ENCODE peak calls at places on chromosome 6, in nine cellular contexts. T is coronary artery; B is right atrium auricular region; W is GM12878; E is lower lobe of right lung; O is CD8-positive, alpha-beta T cell; H is dorsolateral prefrontal cortex; Y is MM.1S; V is fibroblast of lung. R is an unnamed sample.

GRCh38 chr6:110095101-110095500 is 84.4 kb downstream of the WASF1 start:
- DNase-seq in T (no peak), W (no peak), Y (no peak), V (no peak), O (no peak), E (no peak), B (no peak), H (no peak), R (no peak)

GRCh38 chr6:7218586-7218985 is 94.4 kb downstream of the SSR1 start:
- DNase-seq in V (peak), Y (no peak), H (no peak), E (no peak), W (no peak), O (no peak), B (no peak), T (no peak), R (no peak)

GRCh38 chr6:152271681-152272464 is 365.3 kb downstream of the SYNE1 start:
- DNase-seq in Y (no peak), E (no peak), W (peak), T (peak), V (peak), B (peak), H (no peak), O (no peak), R (no peak)

GRCh38 chr6:21538186-21538798 is 55.3 kb upstream of the SOX4 start:
- DNase-seq in T (no peak), Y (no peak), E (no peak), H (no peak), B (no peak), O (no peak), W (no peak), V (peak), R (no peak)

GRCh38 chr6:16251706-16252105 is 13.3 kb downstream of the GMPR start:
- DNase-seq in E (no peak), B (no peak), W (no peak), V (no peak), O (no peak), H (no peak), Y (no peak), T (no peak), R (no peak)

GRCh38 chr6:7171119-7171518 is 63.4 kb downstream of the RREB1 start:
- DNase-seq in W (no peak), O (no peak), E (no peak), B (no peak), T (no peak), V (no peak), Y (peak), H (no peak), R (no peak)

GRCh38 chr6:41892921-41893564 is 2.1 kb downstream of the USP49 start:
- DNase-seq in B (no peak), E (no peak), H (no peak), V (no peak), O (no peak), W (no peak), Y (no peak), T (no peak), R (no peak)

GRCh38 chr6:136609878-136610706 is 59.9 kb upstream of the MAP7 start:
- DNase-seq in O (no peak), Y (no peak), H (no peak), W (no peak), V (peak), T (peak), E (peak), B (peak), R (no peak)

GRCh38 chr6:166940643-166941068 is 15.7 kb downstream of the RNASET2 start:
- DNase-seq in Y (no peak), B (peak), E (no peak), H (no peak), W (no peak), O (no peak), T (no peak), V (peak), R (no peak)

GRCh38 chr6:148367418-148368024 is 24.9 kb downstream of the SASH1 start:
- DNase-seq in T (peak), W (no peak), H (no peak), V (peak), O (no peak), B (peak), E (no peak), Y (no peak), R (no peak)

GRCh38 chr6:157317129-157317814 is 6.0 kb downstream of the TMEM242 start:
- DNase-seq in B (peak), T (no peak), O (no peak), Y (no peak), V (peak), E (no peak), H (peak), W (no peak), R (no peak)

GRCh38 chr6:26029857-26030653 is 57.2 kb upstream of the HFE start:
- DNase-seq in T (no peak), O (no peak), W (no peak), B (no peak), E (no peak), V (no peak), H (no peak), Y (no peak), R (no peak)

GRCh38 chr6:54617730-54618129 is 228.8 kb upstream of the FAM83B start:
- DNase-seq in T (no peak), B (no peak), H (no peak), V (peak), Y (no peak), W (no peak), E (no peak), O (no peak), R (no peak)

GRCh38 chr6:158205220-158205944 is 37.2 kb downstream of the GTF2H5 start:
- DNase-seq in T (no peak), Y (peak), V (no peak), O (no peak), H (no peak), W (no peak), E (no peak), B (no peak), R (no peak)

GRCh38 chr6:160135922-160136655 is 14.5 kb downstream of the SLC22A1 start:
- DNase-seq in V (no peak), W (no peak), O (no peak), B (peak), Y (no peak), E (no peak), T (peak), H (no peak), R (no peak)

GRCh38 chr6:7642784-7643183 is 52.8 kb downstream of the SNRNP48 start:
- DNase-seq in Y (no peak), V (no peak), B (no peak), E (no peak), W (no peak), T (no peak), H (no peak), O (no peak), R (no peak)

GRCh38 chr6:41645007-41645618 is 6.8 kb downstream of the MDFI start:
- DNase-seq in B (no peak), E (peak), T (no peak), O (no peak), W (no peak), Y (no peak), H (no peak), V (no peak), R (no peak)

GRCh38 chr6:24907959-24908358 is 27.8 kb downstream of the RIPOR2 start:
- DNase-seq in E (no peak), Y (no peak), V (no peak), W (no peak), H (no peak), O (no peak), T (no peak), B (no peak), R (no peak)

GRCh38 chr6:17930321-17930993 is 57.0 kb downstream of the KIF13A start:
- DNase-seq in T (no peak), H (no peak), Y (no peak), B (no peak), O (no peak), V (peak), W (no peak), E (no peak), R (no peak)

GRCh38 chr6:118780728-118781127 is 113.2 kb upstream of the ASF1A start:
- DNase-seq in W (no peak), T (no peak), E (no peak), Y (no peak), O (no peak), B (peak), H (no peak), V (no peak), R (no peak)

GRCh38 chr6:122494665-122495272 is 23.2 kb upstream of the SERINC1 start:
- DNase-seq in B (no peak), W (no peak), V (no peak), T (no peak), H (no peak), E (no peak), Y (no peak), O (no peak), R (no peak)

DNA sequence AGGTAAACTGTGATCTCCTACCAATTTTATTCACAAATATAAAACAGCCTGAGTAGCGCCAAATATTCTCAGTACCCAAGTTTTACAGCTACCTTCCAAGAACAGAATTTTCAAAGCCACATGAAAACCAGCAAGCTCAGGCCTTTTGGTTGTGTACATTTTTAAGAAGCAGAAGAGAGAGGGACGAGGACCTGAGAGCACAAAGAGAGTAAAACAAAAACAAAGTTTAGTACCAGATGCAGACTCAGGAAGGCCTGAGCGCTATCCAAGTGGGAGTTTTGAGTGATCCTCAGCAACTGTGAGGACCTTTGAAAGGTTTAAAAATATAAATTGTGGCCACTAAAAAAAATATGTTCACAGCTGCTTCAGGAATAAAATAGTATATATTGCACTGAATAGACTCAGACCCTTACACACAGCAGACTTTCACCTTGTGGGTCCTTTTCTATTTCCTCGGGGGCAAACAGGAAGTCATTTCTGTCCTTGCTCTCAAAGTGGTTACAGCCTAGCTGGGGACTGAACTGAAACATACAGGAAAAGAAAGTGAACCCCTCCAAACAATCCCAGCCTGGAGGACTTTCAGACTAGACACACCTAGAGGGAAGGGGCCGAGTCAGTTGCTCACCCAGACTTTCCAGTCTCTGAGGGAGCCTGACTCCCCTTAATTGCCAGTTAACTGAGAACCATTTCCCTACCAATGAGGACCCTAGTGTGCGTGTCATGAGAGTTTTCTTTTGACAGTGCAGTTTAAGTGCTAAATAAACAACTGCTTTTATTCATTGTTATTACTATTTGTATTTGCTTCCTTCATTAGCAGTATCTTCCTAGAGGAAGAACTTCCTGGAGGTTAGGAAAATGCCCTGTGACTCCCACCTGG is 48.5 kb upstream of the NT5E start:
- DNase-seq in H (no peak), W (no peak), E (no peak), T (no peak), B (no peak), O (no peak), Y (no peak), V (no peak), R (no peak)
- H3K27ac ChIP-seq in H (no peak), W (peak), E (no peak), T (no peak), B (no peak), O (peak), Y (no peak), V (peak), R (no peak)

GRCh38 chr6:89510393-89510792 is 77.4 kb downstream of the ANKRD6 start:
- DNase-seq in H (no peak), E (no peak), Y (no peak), V (no peak), B (no peak), O (no peak), W (no peak), T (no peak), R (no peak)

GRCh38 chr6:89505847-89506246 is 72.9 kb downstream of the ANKRD6 start:
- DNase-seq in O (no peak), H (no peak), T (no peak), Y (no peak), E (no peak), B (no peak), W (no peak), V (no peak), R (peak)

GRCh38 chr6:89506716-89507597 is 74.0 kb downstream of the ANKRD6 start:
- DNase-seq in W (no peak), T (no peak), V (no peak), B (no peak), H (no peak), O (no peak), Y (no peak), E (no peak), R (no peak)

GRCh38 chr6:89508755-89509563 is 76.0 kb downstream of the ANKRD6 start:
- DNase-seq in B (no peak), H (no peak), E (peak), W (no peak), T (no peak), O (no peak), V (no peak), Y (no peak), R (no peak)

GRCh38 chr6:89509719-89510339 is 76.9 kb downstream of the ANKRD6 start:
- DNase-seq in W (no peak), Y (no peak), V (no peak), T (no peak), E (no peak), H (no peak), O (no peak), B (no peak), R (no peak)
- H3K27ac ChIP-seq in W (no peak), Y (no peak), V (no peak), T (peak), E (no peak), H (no peak), O (no peak), B (no peak), R (no peak)

GRCh38 chr6:4593891-4594445 is 182.2 kb upstream of the CDYL start:
- DNase-seq in O (no peak), B (no peak), T (no peak), W (no peak), V (no peak), H (no peak), E (no peak), Y (no peak), R (no peak)

GRCh38 chr6:4603856-4604369 is 172.3 kb upstream of the CDYL start:
- DNase-seq in T (no peak), W (no peak), V (no peak), O (no peak), B (no peak), Y (no peak), E (no peak), H (no peak), R (no peak)

GRCh38 chr6:4603291-4603690 is 172.9 kb upstream of the CDYL start:
- DNase-seq in Y (no peak), W (no peak), H (no peak), T (no peak), B (peak), O (no peak), E (peak), V (peak), R (no peak)

GRCh38 chr6:4598384-4598783 is 177.8 kb upstream of the CDYL start:
- DNase-seq in B (no peak), O (no peak), T (no peak), E (no peak), V (no peak), Y (no peak), H (no peak), W (no peak), R (no peak)

DNA sequence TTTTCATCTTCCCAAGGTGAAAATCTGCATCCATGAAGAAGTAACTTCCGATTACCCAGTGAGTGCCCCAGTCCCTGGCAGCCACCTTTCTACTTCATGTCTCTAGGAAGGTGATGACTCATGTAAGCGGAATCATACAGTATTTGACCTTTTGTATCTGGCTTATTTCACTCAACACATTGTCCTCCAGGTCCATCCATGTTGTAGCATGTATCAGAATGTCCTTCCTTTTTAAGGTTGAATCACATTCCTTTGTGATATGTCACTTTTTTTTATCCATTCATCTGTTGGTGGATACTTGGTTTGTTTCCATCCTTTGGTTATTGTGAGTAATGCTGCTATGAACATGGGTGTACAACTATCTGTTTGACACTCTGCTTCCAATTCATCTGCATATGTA is 176.3 kb upstream of the CDYL start:
- DNase-seq in W (no peak), B (no peak), H (no peak), E (no peak), V (peak), O (no peak), Y (no peak), T (no peak), R (no peak)
- H3K27ac ChIP-seq in W (no peak), B (no peak), H (no peak), E (no peak), V (no peak), O (no peak), Y (no peak), T (no peak), R (no peak)

DNA sequence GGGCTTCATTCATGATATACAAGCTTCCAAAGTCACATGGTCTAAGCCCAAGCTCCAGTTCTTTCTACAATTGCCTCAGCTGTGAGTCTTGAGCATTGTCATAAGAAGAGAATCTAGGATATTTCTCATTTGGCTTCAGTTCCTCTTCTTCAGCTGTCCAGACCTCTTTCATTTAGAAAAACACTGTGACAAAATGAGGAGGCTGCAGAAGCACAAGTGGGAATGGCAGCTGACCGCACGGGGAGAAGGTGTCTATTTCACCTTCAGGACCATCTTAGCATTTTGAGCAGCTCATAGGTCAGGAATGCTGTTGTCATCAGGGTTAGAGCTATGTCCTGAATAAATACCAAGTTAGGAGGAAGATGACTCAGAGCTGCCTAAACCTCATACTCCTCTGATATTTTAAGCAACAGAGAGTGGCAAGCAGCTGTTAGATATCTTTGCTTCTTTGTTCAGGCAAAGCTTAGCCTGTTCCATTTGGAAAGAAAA is 390.1 kb upstream of the CITED2 start:
- DNase-seq in W (peak), H (no peak), T (no peak), B (peak), V (peak), O (no peak), E (no peak), Y (peak), R (no peak)
- H3K27ac ChIP-seq in W (peak), H (peak), T (peak), B (peak), V (peak), O (no peak), E (peak), Y (peak), R (peak)

DNA sequence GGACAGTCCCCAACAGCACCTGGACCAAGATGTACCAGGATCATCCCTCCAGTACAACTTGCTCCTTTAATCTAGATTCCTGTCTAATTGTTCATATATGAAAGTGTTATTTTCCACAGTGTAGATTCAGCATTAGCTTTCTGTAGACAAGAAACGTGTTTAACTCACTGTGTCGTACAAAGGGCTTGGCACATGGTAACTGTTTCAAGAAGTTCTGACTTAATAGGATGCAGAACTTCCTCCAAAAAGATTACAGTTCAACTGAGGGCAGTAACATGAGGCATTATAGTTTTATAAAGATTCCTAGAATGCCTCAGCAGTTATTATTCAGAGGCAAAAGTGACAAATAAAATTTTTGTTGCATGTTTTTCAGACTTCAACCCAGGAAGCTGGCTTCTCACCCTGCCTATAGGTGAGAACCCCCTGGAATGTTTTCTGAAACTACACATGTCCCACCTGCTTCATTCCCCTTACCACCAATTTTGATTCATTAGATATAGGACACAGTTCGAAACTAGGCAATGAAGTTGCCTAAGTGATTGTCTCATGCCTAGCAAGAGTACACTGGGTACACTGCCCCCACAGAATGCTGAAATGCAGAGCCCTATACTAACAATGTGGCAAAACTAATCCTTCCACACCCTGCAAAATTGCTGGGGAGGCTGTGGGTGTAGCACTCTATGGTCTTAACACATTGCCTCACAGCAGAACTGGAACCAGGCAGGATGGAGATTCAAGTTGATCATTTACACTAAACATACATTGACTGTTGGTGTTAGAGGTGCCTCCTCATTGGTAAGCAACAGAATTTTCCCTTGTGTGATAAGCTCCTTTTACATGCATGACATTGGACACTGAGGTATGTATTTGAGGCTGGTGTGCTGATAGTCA is 22.6 kb upstream of the SH3BGRL2 start:
- DNase-seq in E (no peak), H (no peak), O (no peak), T (no peak), W (no peak), V (no peak), Y (no peak), B (no peak), R (no peak)
- H3K27ac ChIP-seq in E (no peak), H (peak), O (no peak), T (no peak), W (no peak), V (no peak), Y (no peak), B (no peak), R (no peak)